ENCODE peak calls at places on chromosome 10, in nine cellular contexts. One of them, this sample, is unnamed.
A peak's percentile ranks its signal among the peaks of the same experiment; 100 is the strongest.

GRCh38 chr10:114401195-114401741 is 3.0 kb downstream of the AFAP1L2 start:
- DNase-seq in nephron progenitor cell: no peak
- DNase-seq in IMR-90: peak; percentile 49
- DNase-seq in GM10248: no peak
- DNase-seq in NCI-H2107: no peak
- DNase-seq in progenitor cell of endocrine pancreas: no peak
- DNase-seq in heart right ventricle: peak; percentile 55
- DNase-seq in iris pigment epithelial cell: no peak
- DNase-seq in mammary epithelial cell: no peak
- DNase-seq in this sample: no peak

GRCh38 chr10:12622016-12622415 is 272.7 kb downstream of the CAMK1D start:
- DNase-seq in nephron progenitor cell: no peak
- DNase-seq in IMR-90: no peak
- DNase-seq in GM10248: no peak
- DNase-seq in NCI-H2107: no peak
- DNase-seq in progenitor cell of endocrine pancreas: no peak
- DNase-seq in heart right ventricle: no peak
- DNase-seq in iris pigment epithelial cell: no peak
- DNase-seq in mammary epithelial cell: no peak
- DNase-seq in this sample: no peak

GRCh38 chr10:111199587-111199986 is 122.8 kb downstream of the ADRA2A start:
- DNase-seq in nephron progenitor cell: no peak
- DNase-seq in IMR-90: no peak
- DNase-seq in GM10248: no peak
- DNase-seq in NCI-H2107: no peak
- DNase-seq in progenitor cell of endocrine pancreas: no peak
- DNase-seq in heart right ventricle: no peak
- DNase-seq in iris pigment epithelial cell: no peak
- DNase-seq in mammary epithelial cell: no peak
- DNase-seq in this sample: no peak

GRCh38 chr10:215444-215843 is 80.2 kb downstream of the ZMYND11 start:
- DNase-seq in nephron progenitor cell: no peak
- DNase-seq in IMR-90: no peak
- DNase-seq in GM10248: no peak
- DNase-seq in NCI-H2107: no peak
- DNase-seq in progenitor cell of endocrine pancreas: no peak
- DNase-seq in heart right ventricle: no peak
- DNase-seq in iris pigment epithelial cell: no peak
- DNase-seq in mammary epithelial cell: no peak
- DNase-seq in this sample: no peak

GRCh38 chr10:103772096-103772845 is 83.1 kb downstream of the SH3PXD2A start:
- DNase-seq in nephron progenitor cell: peak; percentile 82
- DNase-seq in IMR-90: peak; percentile 98
- DNase-seq in GM10248: peak; percentile 68
- DNase-seq in NCI-H2107: no peak
- DNase-seq in progenitor cell of endocrine pancreas: peak; percentile 36
- DNase-seq in heart right ventricle: peak; percentile 87
- DNase-seq in iris pigment epithelial cell: peak; percentile 78
- DNase-seq in mammary epithelial cell: peak; percentile 78
- DNase-seq in this sample: peak; percentile 46

GRCh38 chr10:131230166-131230565 is 81.4 kb downstream of the TCERG1L start:
- DNase-seq in nephron progenitor cell: no peak
- DNase-seq in IMR-90: no peak
- DNase-seq in GM10248: no peak
- DNase-seq in NCI-H2107: no peak
- DNase-seq in progenitor cell of endocrine pancreas: no peak
- DNase-seq in heart right ventricle: no peak
- DNase-seq in iris pigment epithelial cell: no peak
- DNase-seq in mammary epithelial cell: no peak
- DNase-seq in this sample: no peak

GRCh38 chr10:68897336-68897741 is 3.8 kb upstream of the DDX50 start:
- DNase-seq in nephron progenitor cell: peak; percentile 49
- DNase-seq in IMR-90: peak; percentile 77
- DNase-seq in GM10248: peak; percentile 39
- DNase-seq in NCI-H2107: peak; percentile 7
- DNase-seq in progenitor cell of endocrine pancreas: peak; percentile 15
- DNase-seq in heart right ventricle: no peak
- DNase-seq in iris pigment epithelial cell: peak; percentile 79
- DNase-seq in mammary epithelial cell: peak; percentile 54
- DNase-seq in this sample: peak; percentile 59

GRCh38 chr10:36256905-36257304 is 614.8 kb upstream of the FZD8 start:
- DNase-seq in nephron progenitor cell: no peak
- DNase-seq in IMR-90: peak; percentile 41
- DNase-seq in GM10248: no peak
- DNase-seq in NCI-H2107: no peak
- DNase-seq in progenitor cell of endocrine pancreas: no peak
- DNase-seq in heart right ventricle: no peak
- DNase-seq in iris pigment epithelial cell: peak; percentile 84
- DNase-seq in mammary epithelial cell: peak; percentile 68
- DNase-seq in this sample: no peak

GRCh38 chr10:131848296-131848695 is 52.5 kb upstream of the PPP2R2D start:
- DNase-seq in nephron progenitor cell: no peak
- DNase-seq in IMR-90: no peak
- DNase-seq in GM10248: no peak
- DNase-seq in NCI-H2107: no peak
- DNase-seq in progenitor cell of endocrine pancreas: peak; percentile 7
- DNase-seq in heart right ventricle: no peak
- DNase-seq in iris pigment epithelial cell: no peak
- DNase-seq in mammary epithelial cell: no peak
- DNase-seq in this sample: no peak

GRCh38 chr10:90849956-90850749 is 7.7 kb downstream of the HTR7 start:
- DNase-seq in nephron progenitor cell: no peak
- DNase-seq in IMR-90: peak; percentile 18
- DNase-seq in GM10248: no peak
- DNase-seq in NCI-H2107: no peak
- DNase-seq in progenitor cell of endocrine pancreas: no peak
- DNase-seq in heart right ventricle: no peak
- DNase-seq in iris pigment epithelial cell: peak; percentile 56
- DNase-seq in mammary epithelial cell: peak; percentile 92
- DNase-seq in this sample: no peak

GRCh38 chr10:48533540-48533939 is 71.3 kb downstream of the ARHGAP22 start:
- DNase-seq in nephron progenitor cell: no peak
- DNase-seq in IMR-90: no peak
- DNase-seq in GM10248: no peak
- DNase-seq in NCI-H2107: no peak
- DNase-seq in progenitor cell of endocrine pancreas: no peak
- DNase-seq in heart right ventricle: no peak
- DNase-seq in iris pigment epithelial cell: no peak
- DNase-seq in mammary epithelial cell: no peak
- DNase-seq in this sample: no peak

GRCh38 chr10:46301721-46302479 is 15.1 kb downstream of the ANTXRL start:
- DNase-seq in nephron progenitor cell: no peak
- DNase-seq in IMR-90: no peak
- DNase-seq in GM10248: no peak
- DNase-seq in NCI-H2107: no peak
- DNase-seq in progenitor cell of endocrine pancreas: no peak
- DNase-seq in heart right ventricle: no peak
- DNase-seq in iris pigment epithelial cell: no peak
- DNase-seq in mammary epithelial cell: no peak
- DNase-seq in this sample: no peak

GRCh38 chr10:4450981-4451501 is 375.0 kb upstream of the AKR1E2 start:
- DNase-seq in nephron progenitor cell: no peak
- DNase-seq in IMR-90: peak; percentile 90
- DNase-seq in GM10248: no peak
- DNase-seq in NCI-H2107: no peak
- DNase-seq in progenitor cell of endocrine pancreas: no peak
- DNase-seq in heart right ventricle: no peak
- DNase-seq in iris pigment epithelial cell: peak; percentile 86
- DNase-seq in mammary epithelial cell: peak; percentile 81
- DNase-seq in this sample: no peak

GRCh38 chr10:59859570-59859969 is 46.8 kb downstream of the CCDC6 start:
- DNase-seq in nephron progenitor cell: no peak
- DNase-seq in IMR-90: no peak
- DNase-seq in GM10248: no peak
- DNase-seq in NCI-H2107: no peak
- DNase-seq in progenitor cell of endocrine pancreas: no peak
- DNase-seq in heart right ventricle: no peak
- DNase-seq in iris pigment epithelial cell: no peak
- DNase-seq in mammary epithelial cell: no peak
- DNase-seq in this sample: no peak

GRCh38 chr10:73017955-73018480 is 63.4 kb upstream of the PLA2G12B start:
- DNase-seq in nephron progenitor cell: no peak
- DNase-seq in IMR-90: no peak
- DNase-seq in GM10248: no peak
- DNase-seq in NCI-H2107: no peak
- DNase-seq in progenitor cell of endocrine pancreas: no peak
- DNase-seq in heart right ventricle: peak; percentile 31
- DNase-seq in iris pigment epithelial cell: no peak
- DNase-seq in mammary epithelial cell: no peak
- DNase-seq in this sample: no peak

GRCh38 chr10:58414270-58415041 is 29.2 kb downstream of the TFAM start:
- DNase-seq in nephron progenitor cell: no peak
- DNase-seq in IMR-90: peak; percentile 80
- DNase-seq in GM10248: no peak
- DNase-seq in NCI-H2107: no peak
- DNase-seq in progenitor cell of endocrine pancreas: no peak
- DNase-seq in heart right ventricle: no peak
- DNase-seq in iris pigment epithelial cell: peak; percentile 73
- DNase-seq in mammary epithelial cell: peak; percentile 64
- DNase-seq in this sample: no peak

GRCh38 chr10:112587709-112588108 is 140.7 kb downstream of the VTI1A start:
- DNase-seq in nephron progenitor cell: no peak
- DNase-seq in IMR-90: peak; percentile 15
- DNase-seq in GM10248: no peak
- DNase-seq in NCI-H2107: no peak
- DNase-seq in progenitor cell of endocrine pancreas: no peak
- DNase-seq in heart right ventricle: no peak
- DNase-seq in iris pigment epithelial cell: peak; percentile 9
- DNase-seq in mammary epithelial cell: no peak
- DNase-seq in this sample: no peak

GRCh38 chr10:116538461-116538860 is 7.3 kb upstream of the PNLIP start:
- DNase-seq in nephron progenitor cell: no peak
- DNase-seq in IMR-90: peak; percentile 7
- DNase-seq in GM10248: no peak
- DNase-seq in NCI-H2107: no peak
- DNase-seq in progenitor cell of endocrine pancreas: no peak
- DNase-seq in heart right ventricle: no peak
- DNase-seq in iris pigment epithelial cell: peak; percentile 51
- DNase-seq in mammary epithelial cell: peak; percentile 86
- DNase-seq in this sample: no peak

GRCh38 chr10:105797234-105797890 is 1156.3 kb downstream of the SORCS3 start:
- DNase-seq in nephron progenitor cell: no peak
- DNase-seq in IMR-90: no peak
- DNase-seq in GM10248: peak; percentile 18
- DNase-seq in NCI-H2107: no peak
- DNase-seq in progenitor cell of endocrine pancreas: no peak
- DNase-seq in heart right ventricle: no peak
- DNase-seq in iris pigment epithelial cell: peak; percentile 41
- DNase-seq in mammary epithelial cell: peak; percentile 48
- DNase-seq in this sample: no peak

GRCh38 chr10:117666965-117667364 is 124.4 kb downstream of the EMX2 start:
- DNase-seq in nephron progenitor cell: no peak
- DNase-seq in IMR-90: no peak
- DNase-seq in GM10248: no peak
- DNase-seq in NCI-H2107: no peak
- DNase-seq in progenitor cell of endocrine pancreas: no peak
- DNase-seq in heart right ventricle: no peak
- DNase-seq in iris pigment epithelial cell: no peak
- DNase-seq in mammary epithelial cell: no peak
- DNase-seq in this sample: no peak

GRCh38 chr10:30765611-30766010 is 136.1 kb upstream of the LYZL2 start:
- DNase-seq in nephron progenitor cell: no peak
- DNase-seq in IMR-90: no peak
- DNase-seq in GM10248: no peak
- DNase-seq in NCI-H2107: no peak
- DNase-seq in progenitor cell of endocrine pancreas: no peak
- DNase-seq in heart right ventricle: no peak
- DNase-seq in iris pigment epithelial cell: peak; percentile 54
- DNase-seq in mammary epithelial cell: no peak
- DNase-seq in this sample: no peak

GRCh38 chr10:78471326-78471722 is 437.7 kb downstream of the RPS24 start:
- DNase-seq in nephron progenitor cell: no peak
- DNase-seq in IMR-90: no peak
- DNase-seq in GM10248: peak; percentile 7
- DNase-seq in NCI-H2107: no peak
- DNase-seq in progenitor cell of endocrine pancreas: no peak
- DNase-seq in heart right ventricle: no peak
- DNase-seq in iris pigment epithelial cell: no peak
- DNase-seq in mammary epithelial cell: no peak
- DNase-seq in this sample: no peak

GRCh38 chr10:34739915-34740314 is 75.2 kb downstream of the PARD3 start:
- DNase-seq in nephron progenitor cell: peak; percentile 71
- DNase-seq in IMR-90: peak; percentile 91
- DNase-seq in GM10248: no peak
- DNase-seq in NCI-H2107: peak; percentile 86
- DNase-seq in progenitor cell of endocrine pancreas: peak; percentile 20
- DNase-seq in heart right ventricle: peak; percentile 50
- DNase-seq in iris pigment epithelial cell: peak; percentile 83
- DNase-seq in mammary epithelial cell: peak; percentile 79
- DNase-seq in this sample: no peak

GRCh38 chr10:91284486-91285090 is 64.1 kb downstream of the PCGF5 start:
- DNase-seq in nephron progenitor cell: no peak
- DNase-seq in IMR-90: peak; percentile 59
- DNase-seq in GM10248: no peak
- DNase-seq in NCI-H2107: no peak
- DNase-seq in progenitor cell of endocrine pancreas: no peak
- DNase-seq in heart right ventricle: no peak
- DNase-seq in iris pigment epithelial cell: peak; percentile 55
- DNase-seq in mammary epithelial cell: no peak
- DNase-seq in this sample: no peak

GRCh38 chr10:128476845-128477244 is 350.6 kb upstream of the MKI67 start:
- DNase-seq in nephron progenitor cell: no peak
- DNase-seq in IMR-90: no peak
- DNase-seq in GM10248: no peak
- DNase-seq in NCI-H2107: no peak
- DNase-seq in progenitor cell of endocrine pancreas: no peak
- DNase-seq in heart right ventricle: no peak
- DNase-seq in iris pigment epithelial cell: no peak
- DNase-seq in mammary epithelial cell: no peak
- DNase-seq in this sample: no peak

GRCh38 chr10:67256984-67257383 is 331.1 kb downstream of the LRRTM3 start:
- DNase-seq in nephron progenitor cell: no peak
- DNase-seq in IMR-90: no peak
- DNase-seq in GM10248: no peak
- DNase-seq in NCI-H2107: no peak
- DNase-seq in progenitor cell of endocrine pancreas: no peak
- DNase-seq in heart right ventricle: no peak
- DNase-seq in iris pigment epithelial cell: peak; percentile 20
- DNase-seq in mammary epithelial cell: no peak
- DNase-seq in this sample: no peak

GRCh38 chr10:17143055-17143690 is 13.6 kb upstream of the CUBN start:
- DNase-seq in nephron progenitor cell: no peak
- DNase-seq in IMR-90: peak; percentile 15
- DNase-seq in GM10248: no peak
- DNase-seq in NCI-H2107: no peak
- DNase-seq in progenitor cell of endocrine pancreas: no peak
- DNase-seq in heart right ventricle: no peak
- DNase-seq in iris pigment epithelial cell: no peak
- DNase-seq in mammary epithelial cell: no peak
- DNase-seq in this sample: no peak

GRCh38 chr10:26439436-26440090 is 1.4 kb downstream of the APBB1IP start:
- DNase-seq in nephron progenitor cell: no peak
- DNase-seq in IMR-90: no peak
- DNase-seq in GM10248: no peak
- DNase-seq in NCI-H2107: no peak
- DNase-seq in progenitor cell of endocrine pancreas: no peak
- DNase-seq in heart right ventricle: no peak
- DNase-seq in iris pigment epithelial cell: no peak
- DNase-seq in mammary epithelial cell: no peak
- DNase-seq in this sample: peak; percentile 33

GRCh38 chr10:114392112-114392835 is 12.0 kb downstream of the AFAP1L2 start:
- DNase-seq in nephron progenitor cell: no peak
- DNase-seq in IMR-90: no peak
- DNase-seq in GM10248: no peak
- DNase-seq in NCI-H2107: no peak
- DNase-seq in progenitor cell of endocrine pancreas: no peak
- DNase-seq in heart right ventricle: no peak
- DNase-seq in iris pigment epithelial cell: no peak
- DNase-seq in mammary epithelial cell: no peak
- DNase-seq in this sample: no peak

GRCh38 chr10:117007080-117007479 is 2.1 kb upstream of the SHTN1 start:
- DNase-seq in nephron progenitor cell: no peak
- DNase-seq in IMR-90: peak; percentile 74
- DNase-seq in GM10248: no peak
- DNase-seq in NCI-H2107: no peak
- DNase-seq in progenitor cell of endocrine pancreas: no peak
- DNase-seq in heart right ventricle: no peak
- DNase-seq in iris pigment epithelial cell: peak; percentile 70
- DNase-seq in mammary epithelial cell: peak; percentile 80
- DNase-seq in this sample: no peak

GRCh38 chr10:36716291-36716690 is 409.1 kb upstream of the ANKRD30A start:
- DNase-seq in nephron progenitor cell: no peak
- DNase-seq in IMR-90: no peak
- DNase-seq in GM10248: no peak
- DNase-seq in NCI-H2107: no peak
- DNase-seq in progenitor cell of endocrine pancreas: no peak
- DNase-seq in heart right ventricle: no peak
- DNase-seq in iris pigment epithelial cell: no peak
- DNase-seq in mammary epithelial cell: no peak
- DNase-seq in this sample: no peak

This sample was measured in naive thymus-derived CD8-positive, alpha-beta T cell.